ENCODE peak calls at places on chromosomes 5 and 9, in eight cellular contexts. K is neural progenitor cell; D is NCI-H2029; L is omental fat pad; A is NCI-H1105; U is GM04504; P is kidney tubule cell; N is effector memory CD4-positive, alpha-beta T cell. R is an unnamed sample.

GRCh38 chr9:120705174-120705573 is 9.1 kb downstream of the MEGF9 start:
- DNase-seq in D (no peak), N (no peak), A (no peak), U (no peak), K (no peak), P (no peak), L (no peak), R (no peak)

GRCh38 chr5:139637438-139638089 is 10.6 kb upstream of the CXXC5 start:
- DNase-seq in P (peak), N (peak), U (peak), K (peak), L (no peak), D (peak), A (peak), R (peak)

GRCh38 chr9:92590386-92590785 is 54.6 kb upstream of the ECM2 start:
- DNase-seq in U (no peak), N (no peak), L (no peak), D (no peak), K (no peak), P (no peak), A (no peak), R (no peak)

GRCh38 chr5:54753034-54753433 is 232.4 kb downstream of the ESM1 start:
- DNase-seq in A (no peak), N (no peak), K (no peak), P (peak), D (no peak), L (no peak), U (peak), R (no peak)

GRCh38 chr9:131395027-131395744 is 1.3 kb downstream of the PRRC2B start:
- DNase-seq in D (peak), L (no peak), A (no peak), P (peak), U (no peak), N (peak), K (peak), R (peak)

GRCh38 chr5:83972236-83972635 is 251.6 kb upstream of the HAPLN1 start:
- DNase-seq in D (no peak), P (no peak), N (no peak), U (no peak), K (no peak), L (no peak), A (no peak), R (no peak)

GRCh38 chr5:74275204-74275992 is 365.1 kb downstream of the ENC1 start:
- DNase-seq in P (no peak), D (no peak), U (peak), K (no peak), L (no peak), N (no peak), A (no peak), R (no peak)

GRCh38 chr5:139669681-139670368 is 21.7 kb downstream of the CXXC5 start:
- DNase-seq in D (no peak), L (no peak), K (no peak), U (no peak), N (no peak), A (no peak), P (peak), R (no peak)

GRCh38 chr5:148540636-148541035 is 113.7 kb downstream of the HTR4 start:
- DNase-seq in A (no peak), U (no peak), D (no peak), P (no peak), N (no peak), L (no peak), K (no peak), R (no peak)

GRCh38 chr9:14427419-14427818 is 113.5 kb upstream of the NFIB start:
- DNase-seq in D (no peak), L (no peak), U (no peak), A (no peak), P (no peak), N (no peak), K (no peak), R (no peak)

GRCh38 chr9:105694320-105694847 is at the start of gene TMEM38B:
- DNase-seq in K (peak), L (peak), P (peak), D (peak), A (peak), N (peak), U (peak), R (peak)